ENCODE peak calls at places on chromosomes 1 and 21, in four cellular contexts. One of them, this sample, is unnamed.

GRCh38 chr1:72282271-72282656 is at the start of gene NEGR1:
- DNase-seq in midbrain: peak; percentile 70
- DNase-seq in colonic mucosa: peak; percentile 29
- DNase-seq in AG10803: peak; percentile 78
- DNase-seq in this sample: peak; percentile 52

GRCh38 chr1:165355221-165355976 is 1.1 kb downstream of the LMX1A start:
- DNase-seq in midbrain: no peak
- DNase-seq in colonic mucosa: no peak
- DNase-seq in AG10803: no peak
- DNase-seq in this sample: no peak

GRCh38 chr1:85616011-85616705 is 35.6 kb downstream of the CCN1 start:
- DNase-seq in midbrain: no peak
- DNase-seq in colonic mucosa: no peak
- DNase-seq in AG10803: no peak
- DNase-seq in this sample: no peak

GRCh38 chr1:47901001-47901575 is 96.1 kb downstream of the TRABD2B start:
- DNase-seq in midbrain: no peak
- DNase-seq in colonic mucosa: no peak
- DNase-seq in AG10803: no peak
- DNase-seq in this sample: no peak

GRCh38 chr1:212291505-212292134 is 6.4 kb downstream of the PPP2R5A start:
- DNase-seq in midbrain: peak; percentile 20
- DNase-seq in colonic mucosa: no peak
- DNase-seq in AG10803: peak; percentile 40
- DNase-seq in this sample: no peak

GRCh38 chr1:65527211-65527610 is 106.7 kb downstream of the LEPR start:
- DNase-seq in midbrain: no peak
- DNase-seq in colonic mucosa: no peak
- DNase-seq in AG10803: peak; percentile 76
- DNase-seq in this sample: no peak

GRCh38 chr1:43274125-43274803 is 4.5 kb downstream of the TMEM125 start:
- DNase-seq in midbrain: no peak
- DNase-seq in colonic mucosa: no peak
- DNase-seq in AG10803: peak; percentile 38
- DNase-seq in this sample: no peak

GRCh38 chr1:117370071-117370470 is 2.8 kb downstream of the MAN1A2 start:
- DNase-seq in midbrain: no peak
- DNase-seq in colonic mucosa: no peak
- DNase-seq in AG10803: peak; percentile 4
- DNase-seq in this sample: no peak

GRCh38 chr21:26918318-26919065 is 48.4 kb downstream of the ADAMTS5 start:
- DNase-seq in midbrain: no peak
- DNase-seq in colonic mucosa: no peak
- DNase-seq in AG10803: peak; percentile 90
- DNase-seq in this sample: no peak

GRCh38 chr1:23772049-23772853 is 6.0 kb upstream of the PITHD1 start:
- DNase-seq in midbrain: peak; percentile 83
- DNase-seq in colonic mucosa: peak; percentile 92
- DNase-seq in AG10803: peak; percentile 79
- DNase-seq in this sample: peak; percentile 92

GRCh38 chr1:80054129-80054528 is 1047.6 kb upstream of the ADGRL4 start:
- DNase-seq in midbrain: no peak
- DNase-seq in colonic mucosa: peak; percentile 18
- DNase-seq in AG10803: peak; percentile 54
- DNase-seq in this sample: no peak

GRCh38 chr1:115184951-115185331 is 95.6 kb upstream of the TSPAN2 start:
- DNase-seq in midbrain: peak; percentile 2
- DNase-seq in colonic mucosa: no peak
- DNase-seq in AG10803: peak; percentile 82
- DNase-seq in this sample: no peak

This sample was measured in left colon.